ENCODE peak calls at places on chromosomes 5 and 9, in five cellular contexts. One of them, this sample, is unnamed.

GRCh38 chr9:77469515-77470197 is 178.5 kb downstream of the GNA14 start:
- DNase-seq in HepG2: no peak
- DNase-seq in GM12878: no peak
- DNase-seq in H1: no peak
- DNase-seq in NT2/D1: no peak
- DNase-seq in this sample: no peak

GRCh38 chr5:74442466-74442865 is 198.1 kb downstream of the ENC1 start:
- DNase-seq in NT2/D1: no peak
- DNase-seq in GM12878: no peak
- DNase-seq in H1: no peak
- DNase-seq in HepG2: no peak
- DNase-seq in this sample: no peak

GRCh38 chr5:146622391-146622790 is 106.4 kb upstream of the GPR151 start:
- DNase-seq in H1: no peak
- DNase-seq in HepG2: no peak
- DNase-seq in NT2/D1: no peak
- DNase-seq in GM12878: no peak
- DNase-seq in this sample: no peak

GRCh38 chr9:15155826-15156225 is 151.2 kb downstream of the TTC39B start:
- DNase-seq in HepG2: no peak
- DNase-seq in H1: no peak
- DNase-seq in GM12878: no peak
- DNase-seq in NT2/D1: no peak
- DNase-seq in this sample: no peak

GRCh38 chr9:115341401-115341800 is 223.4 kb upstream of the TNC start:
- DNase-seq in HepG2: no peak
- DNase-seq in NT2/D1: no peak
- DNase-seq in GM12878: no peak
- DNase-seq in H1: no peak
- DNase-seq in this sample: no peak

GRCh38 chr5:56622146-56622545 is 193.2 kb upstream of the MAP3K1 start:
- DNase-seq in HepG2: no peak
- DNase-seq in GM12878: no peak
- DNase-seq in NT2/D1: no peak
- DNase-seq in H1: no peak
- DNase-seq in this sample: no peak

GRCh38 chr5:57010786-57011185 is 58.9 kb upstream of the MIER3 start:
- DNase-seq in NT2/D1: no peak
- DNase-seq in HepG2: no peak
- DNase-seq in H1: no peak
- DNase-seq in GM12878: no peak
- DNase-seq in this sample: no peak

GRCh38 chr5:67724412-67725135 is 491.0 kb upstream of the PIK3R1 start:
- DNase-seq in GM12878: no peak
- DNase-seq in NT2/D1: no peak
- DNase-seq in H1: no peak
- DNase-seq in HepG2: no peak
- DNase-seq in this sample: no peak

GRCh38 chr5:8766448-8766847 is 779.4 kb downstream of the SEMA5A start:
- DNase-seq in NT2/D1: no peak
- DNase-seq in GM12878: no peak
- DNase-seq in H1: no peak
- DNase-seq in HepG2: no peak
- DNase-seq in this sample: no peak

GRCh38 chr5:133041910-133042309 is 9.9 kb upstream of the HSPA4 start:
- DNase-seq in NT2/D1: no peak
- DNase-seq in GM12878: no peak
- DNase-seq in H1: no peak
- DNase-seq in HepG2: no peak
- DNase-seq in this sample: no peak

GRCh38 chr9:71861618-71862017 is 49.4 kb downstream of the ABHD17B start:
- DNase-seq in H1: no peak
- DNase-seq in GM12878: no peak
- DNase-seq in NT2/D1: no peak
- DNase-seq in HepG2: no peak
- DNase-seq in this sample: no peak

GRCh38 chr9:131658753-131659129 is 81.1 kb downstream of the RAPGEF1 start:
- DNase-seq in GM12878: no peak
- DNase-seq in NT2/D1: no peak
- DNase-seq in H1: no peak
- DNase-seq in HepG2: no peak
- DNase-seq in this sample: no peak

GRCh38 chr9:131666029-131666428 is 73.8 kb downstream of the RAPGEF1 start:
- DNase-seq in H1: no peak
- DNase-seq in NT2/D1: no peak
- DNase-seq in HepG2: no peak
- DNase-seq in GM12878: no peak
- DNase-seq in this sample: no peak

GRCh38 chr9:131663288-131663687 is 76.6 kb downstream of the RAPGEF1 start:
- DNase-seq in HepG2: no peak
- DNase-seq in H1: no peak
- DNase-seq in GM12878: no peak
- DNase-seq in NT2/D1: no peak
- DNase-seq in this sample: no peak

GRCh38 chr9:131660466-131661405 is 79.1 kb downstream of the RAPGEF1 start:
- DNase-seq in GM12878: no peak
- DNase-seq in NT2/D1: peak; percentile 43
- DNase-seq in HepG2: no peak
- DNase-seq in H1: peak; percentile 57
- DNase-seq in this sample: no peak

GRCh38 chr9:131661954-131662621 is 77.8 kb downstream of the RAPGEF1 start:
- DNase-seq in H1: no peak
- DNase-seq in GM12878: no peak
- DNase-seq in HepG2: no peak
- DNase-seq in NT2/D1: no peak
- DNase-seq in this sample: no peak
- TF ChIP-seq SUZ12 in H1: no peak
- TF ChIP-seq SUZ12 in GM12878: no peak
- TF ChIP-seq SUZ12 in HepG2: no peak
- TF ChIP-seq SUZ12 in NT2/D1: no peak
- TF ChIP-seq SUZ12 in this sample: no peak

DNA sequence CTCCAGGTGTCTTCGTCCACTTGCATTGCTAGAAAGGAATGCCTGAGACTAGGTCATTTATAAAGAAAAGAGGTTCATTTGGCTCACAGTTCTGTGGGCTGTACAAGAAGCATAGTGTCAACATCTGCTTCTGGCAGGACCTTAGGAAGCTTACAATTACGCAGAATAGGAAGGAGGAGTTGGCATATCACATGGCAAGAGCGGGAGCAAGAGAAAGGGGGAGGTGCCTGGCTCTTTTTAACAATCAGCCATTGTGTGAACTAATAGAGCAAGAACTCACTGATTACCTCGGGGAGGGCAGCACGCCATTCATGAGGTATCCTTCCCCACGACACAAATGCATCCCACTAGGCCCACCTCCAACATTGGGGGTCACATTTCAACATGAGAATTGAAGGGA is 134.4 kb upstream of the EFNA5 start:
- DNase-seq in GM12878: no peak
- DNase-seq in H1: no peak
- DNase-seq in HepG2: no peak
- DNase-seq in NT2/D1: no peak
- DNase-seq in this sample: no peak
- TF ChIP-seq SUZ12 in GM12878: no peak
- TF ChIP-seq SUZ12 in H1: no peak
- TF ChIP-seq SUZ12 in HepG2: no peak
- TF ChIP-seq SUZ12 in NT2/D1: no peak
- TF ChIP-seq SUZ12 in this sample: no peak

GRCh38 chr9:136946893-136947891 is 2.1 kb downstream of the C8G start:
- DNase-seq in NT2/D1: no peak
- DNase-seq in HepG2: no peak
- DNase-seq in H1: no peak
- DNase-seq in GM12878: no peak
- DNase-seq in this sample: no peak

GRCh38 chr9:136949239-136949816 is 2.7 kb upstream of the LCN12 start:
- DNase-seq in H1: no peak
- DNase-seq in NT2/D1: no peak
- DNase-seq in HepG2: peak; percentile 49
- DNase-seq in GM12878: no peak
- DNase-seq in this sample: no peak

GRCh38 chr9:136946228-136946892 is 1.3 kb downstream of the C8G start:
- DNase-seq in NT2/D1: no peak
- DNase-seq in H1: no peak
- DNase-seq in HepG2: no peak
- DNase-seq in GM12878: no peak
- DNase-seq in this sample: no peak

GRCh38 chr9:136949817-136950655 is 2.0 kb upstream of the LCN12 start:
- DNase-seq in NT2/D1: peak; percentile 89
- DNase-seq in H1: peak; percentile 84
- DNase-seq in GM12878: peak; percentile 73
- DNase-seq in HepG2: peak; percentile 94
- DNase-seq in this sample: peak; percentile 98

DNA sequence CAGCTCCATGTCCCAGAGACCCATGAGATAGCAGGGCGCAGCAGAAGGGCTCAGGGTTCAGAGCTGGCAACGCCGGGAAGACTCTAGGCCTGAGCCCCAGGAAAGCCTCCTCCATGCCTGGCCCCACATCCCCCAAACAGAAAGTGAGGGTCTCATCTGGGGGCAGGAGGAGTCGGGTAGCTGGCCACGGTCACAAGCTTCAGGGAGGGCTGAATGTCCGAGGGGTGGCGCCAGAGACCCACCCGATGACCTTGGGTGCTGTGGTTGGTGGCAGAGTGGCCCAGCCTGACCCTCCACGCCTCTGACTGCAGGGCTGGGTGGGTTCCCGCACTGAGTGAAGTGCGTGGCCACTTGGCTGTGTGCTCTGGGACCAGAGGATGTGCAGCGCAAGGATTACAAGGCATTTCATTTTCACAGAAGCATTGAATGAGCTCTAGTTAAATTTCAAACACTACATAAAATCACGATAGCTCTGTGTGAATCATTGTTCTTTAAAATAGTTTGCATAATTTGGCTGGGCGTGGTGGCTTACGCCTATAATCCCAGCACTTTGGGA is 3.0 kb downstream of the C8G start:
- DNase-seq in H1: no peak
- DNase-seq in NT2/D1: no peak
- DNase-seq in HepG2: peak; percentile 64
- DNase-seq in GM12878: no peak
- DNase-seq in this sample: no peak
- TF ChIP-seq SUZ12 in H1: no peak
- TF ChIP-seq SUZ12 in NT2/D1: no peak
- TF ChIP-seq SUZ12 in HepG2: no peak
- TF ChIP-seq SUZ12 in GM12878: no peak
- TF ChIP-seq SUZ12 in this sample: no peak

GRCh38 chr9:112891521-112891920 is 845 bp upstream of the SLC46A2 start:
- DNase-seq in GM12878: no peak
- DNase-seq in HepG2: no peak
- DNase-seq in H1: no peak
- DNase-seq in NT2/D1: no peak
- DNase-seq in this sample: no peak
- TF ChIP-seq SUZ12 in GM12878: no peak
- TF ChIP-seq SUZ12 in HepG2: no peak
- TF ChIP-seq SUZ12 in H1: no peak
- TF ChIP-seq SUZ12 in NT2/D1: no peak
- TF ChIP-seq SUZ12 in this sample: no peak

GRCh38 chr5:15254607-15255006 is 245.4 kb upstream of the FBXL7 start:
- DNase-seq in GM12878: no peak
- DNase-seq in HepG2: no peak
- DNase-seq in H1: no peak
- DNase-seq in NT2/D1: no peak
- DNase-seq in this sample: no peak

GRCh38 chr5:15245913-15246312 is 254.1 kb upstream of the FBXL7 start:
- DNase-seq in GM12878: no peak
- DNase-seq in NT2/D1: no peak
- DNase-seq in H1: no peak
- DNase-seq in HepG2: no peak
- DNase-seq in this sample: no peak

GRCh38 chr5:15248731-15249130 is 251.2 kb upstream of the FBXL7 start:
- DNase-seq in GM12878: no peak
- DNase-seq in H1: no peak
- DNase-seq in HepG2: no peak
- DNase-seq in NT2/D1: no peak
- DNase-seq in this sample: no peak

GRCh38 chr5:15252331-15252730 is 247.6 kb upstream of the FBXL7 start:
- DNase-seq in HepG2: no peak
- DNase-seq in GM12878: no peak
- DNase-seq in NT2/D1: no peak
- DNase-seq in H1: no peak
- DNase-seq in this sample: no peak

GRCh38 chr5:15249152-15249551 is 250.8 kb upstream of the FBXL7 start:
- DNase-seq in GM12878: no peak
- DNase-seq in NT2/D1: no peak
- DNase-seq in H1: no peak
- DNase-seq in HepG2: no peak
- DNase-seq in this sample: no peak
- TF ChIP-seq SUZ12 in GM12878: no peak
- TF ChIP-seq SUZ12 in NT2/D1: no peak
- TF ChIP-seq SUZ12 in H1: no peak
- TF ChIP-seq SUZ12 in HepG2: no peak
- TF ChIP-seq SUZ12 in this sample: no peak

DNA sequence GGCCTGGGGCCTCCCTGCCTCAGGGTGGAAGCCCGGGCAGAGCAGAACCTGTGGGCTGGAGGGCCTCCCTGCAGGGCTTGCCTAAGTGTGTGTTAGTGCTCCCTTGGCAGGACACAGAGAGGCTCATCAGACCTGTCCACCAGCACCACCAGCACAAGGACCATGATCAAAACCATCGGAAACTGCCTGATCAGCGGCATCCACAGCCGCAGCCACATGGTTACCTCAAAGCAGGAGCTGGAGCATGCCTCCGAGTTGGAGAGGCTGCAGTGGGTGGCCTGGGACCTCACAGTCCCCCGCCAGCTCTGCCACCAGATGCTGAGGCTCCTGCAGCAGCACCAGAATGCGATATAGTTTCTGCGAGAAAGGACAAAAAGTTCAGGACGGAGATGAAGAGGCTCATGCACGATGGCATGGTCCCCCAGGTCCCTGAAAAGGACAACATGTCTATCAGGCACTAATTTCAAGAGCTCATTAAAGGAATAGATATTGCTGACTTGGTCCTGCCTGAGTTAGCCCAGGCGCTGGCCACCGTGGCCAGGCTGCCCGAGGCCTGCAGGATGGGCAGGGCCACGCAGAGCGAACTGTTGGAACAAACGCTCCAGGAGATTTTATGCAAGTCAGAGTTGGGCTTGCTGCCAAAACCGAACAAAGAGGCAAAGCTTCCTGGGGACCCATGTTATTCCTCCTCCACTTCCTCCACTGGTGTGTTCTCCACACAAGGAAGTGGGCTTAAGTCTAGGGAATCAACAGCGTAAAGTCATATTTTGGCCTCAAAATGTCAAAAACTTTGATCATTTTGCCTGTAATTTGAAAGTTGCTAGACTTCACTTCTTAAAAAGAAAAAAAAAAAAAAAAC is 72.5 kb downstream of the PTPDC1 start:
- DNase-seq in GM12878: no peak
- DNase-seq in HepG2: peak; percentile 80
- DNase-seq in H1: no peak
- DNase-seq in NT2/D1: no peak
- DNase-seq in this sample: peak; percentile 44
- TF ChIP-seq SUZ12 in GM12878: no peak
- TF ChIP-seq SUZ12 in HepG2: no peak
- TF ChIP-seq SUZ12 in H1: no peak
- TF ChIP-seq SUZ12 in NT2/D1: no peak
- TF ChIP-seq SUZ12 in this sample: no peak

This sample was measured in HEK293T.